ENCODE peak calls at places on chromosomes 4 and X, in five cellular contexts. One of them, this sample, is unnamed.

GRCh38 chr4:33649015-33649414 is 2595.3 kb downstream of the ARAP2 start:
- DNase-seq in GM12878: no peak
- DNase-seq in H1: no peak
- DNase-seq in K562: no peak
- DNase-seq in HCT116: peak
- DNase-seq in this sample: peak

GRCh38 chr4:41177016-41177415 is 37.3 kb downstream of the APBB2 start:
- DNase-seq in H1: no peak
- DNase-seq in HCT116: no peak
- DNase-seq in K562: no peak
- DNase-seq in GM12878: no peak
- DNase-seq in this sample: peak

GRCh38 chr4:185587444-185588161 is 52.3 kb upstream of the PDLIM3 start:
- DNase-seq in HCT116: no peak
- DNase-seq in GM12878: peak
- DNase-seq in H1: no peak
- DNase-seq in K562: no peak
- DNase-seq in this sample: no peak

GRCh38 chrX:137032841-137033773 is 688 bp downstream of the GPR101 start:
- DNase-seq in K562: no peak
- DNase-seq in H1: no peak
- DNase-seq in GM12878: no peak
- DNase-seq in HCT116: no peak
- DNase-seq in this sample: no peak

GRCh38 chr4:30616943-30617646 is 103.1 kb upstream of the PCDH7 start:
- DNase-seq in GM12878: no peak
- DNase-seq in H1: no peak
- DNase-seq in K562: no peak
- DNase-seq in HCT116: no peak
- DNase-seq in this sample: no peak

GRCh38 chr4:82422616-82423015 is 7.6 kb downstream of the HNRNPDL start:
- DNase-seq in K562: no peak
- DNase-seq in HCT116: no peak
- DNase-seq in H1: no peak
- DNase-seq in GM12878: no peak
- DNase-seq in this sample: no peak

GRCh38 chr4:25760518-25761157 is 102.2 kb downstream of the SEL1L3 start:
- DNase-seq in H1: no peak
- DNase-seq in HCT116: no peak
- DNase-seq in K562: no peak
- DNase-seq in GM12878: no peak
- DNase-seq in this sample: no peak

GRCh38 chrX:15194136-15194535 is 75.7 kb downstream of the ASB9 start:
- DNase-seq in GM12878: no peak
- DNase-seq in HCT116: no peak
- DNase-seq in K562: no peak
- DNase-seq in H1: no peak
- DNase-seq in this sample: no peak

GRCh38 chrX:113947548-113947947 is 636.3 kb upstream of the HTR2C start:
- DNase-seq in HCT116: peak
- DNase-seq in K562: peak
- DNase-seq in GM12878: no peak
- DNase-seq in H1: no peak
- DNase-seq in this sample: peak

GRCh38 chrX:47497274-47497673 is 14.3 kb upstream of the ZNF41 start:
- DNase-seq in H1: no peak
- DNase-seq in GM12878: no peak
- DNase-seq in K562: no peak
- DNase-seq in HCT116: no peak
- DNase-seq in this sample: peak

GRCh38 chrX:133776072-133776471 is 209.3 kb downstream of the GPC3 start:
- DNase-seq in H1: peak
- DNase-seq in HCT116: no peak
- DNase-seq in GM12878: no peak
- DNase-seq in K562: peak
- DNase-seq in this sample: no peak

GRCh38 chr4:84985952-84986351 is 19.5 kb upstream of the WDFY3 start:
- DNase-seq in K562: no peak
- DNase-seq in HCT116: peak
- DNase-seq in H1: no peak
- DNase-seq in GM12878: no peak
- DNase-seq in this sample: no peak

GRCh38 chr4:150126201-150126879 is 48.1 kb downstream of the DCLK2 start:
- DNase-seq in K562: no peak
- DNase-seq in HCT116: no peak
- DNase-seq in H1: no peak
- DNase-seq in GM12878: no peak
- DNase-seq in this sample: no peak

GRCh38 chrX:50838820-50839600 is 25.0 kb upstream of the SHROOM4 start:
- DNase-seq in HCT116: no peak
- DNase-seq in GM12878: no peak
- DNase-seq in H1: no peak
- DNase-seq in K562: no peak
- DNase-seq in this sample: no peak

GRCh38 chr4:113146876-113147358 is 97.5 kb downstream of the ANK2 start:
- DNase-seq in K562: no peak
- DNase-seq in H1: no peak
- DNase-seq in HCT116: no peak
- DNase-seq in GM12878: peak
- DNase-seq in this sample: no peak

GRCh38 chrX:3346436-3347329 is at the start of gene MXRA5:
- DNase-seq in GM12878: no peak
- DNase-seq in H1: no peak
- DNase-seq in HCT116: no peak
- DNase-seq in K562: no peak
- DNase-seq in this sample: peak

GRCh38 chr4:14883166-14883565 is 119.1 kb upstream of the CPEB2 start:
- DNase-seq in K562: no peak
- DNase-seq in GM12878: no peak
- DNase-seq in HCT116: no peak
- DNase-seq in H1: no peak
- DNase-seq in this sample: no peak

GRCh38 chr4:151251922-151252321 is 25.0 kb upstream of the PRSS48 start:
- DNase-seq in H1: no peak
- DNase-seq in HCT116: no peak
- DNase-seq in GM12878: no peak
- DNase-seq in K562: no peak
- DNase-seq in this sample: no peak

GRCh38 chrX:39950035-39950688 is 147.6 kb downstream of the BCOR start:
- DNase-seq in GM12878: no peak
- DNase-seq in K562: peak
- DNase-seq in H1: no peak
- DNase-seq in HCT116: no peak
- DNase-seq in this sample: peak

GRCh38 chr4:158826882-158827281 is 58.1 kb downstream of the FNIP2 start:
- DNase-seq in HCT116: no peak
- DNase-seq in K562: no peak
- DNase-seq in H1: no peak
- DNase-seq in GM12878: no peak
- DNase-seq in this sample: peak

GRCh38 chrX:8190341-8190830 is 19.3 kb upstream of the VCX2 start:
- DNase-seq in GM12878: no peak
- DNase-seq in H1: no peak
- DNase-seq in K562: no peak
- DNase-seq in HCT116: no peak
- DNase-seq in this sample: no peak

GRCh38 chr4:7251321-7251720 is 59.0 kb downstream of the SORCS2 start:
- DNase-seq in K562: no peak
- DNase-seq in HCT116: no peak
- DNase-seq in H1: no peak
- DNase-seq in GM12878: no peak
- DNase-seq in this sample: no peak

GRCh38 chrX:84956304-84956703 is 47.4 kb upstream of the APOOL start:
- DNase-seq in K562: no peak
- DNase-seq in HCT116: no peak
- DNase-seq in H1: no peak
- DNase-seq in GM12878: no peak
- DNase-seq in this sample: no peak

GRCh38 chr4:105198541-105198940 is 51.9 kb downstream of the TET2 start:
- DNase-seq in GM12878: no peak
- DNase-seq in HCT116: no peak
- DNase-seq in K562: no peak
- DNase-seq in H1: no peak
- DNase-seq in this sample: no peak

DNA sequence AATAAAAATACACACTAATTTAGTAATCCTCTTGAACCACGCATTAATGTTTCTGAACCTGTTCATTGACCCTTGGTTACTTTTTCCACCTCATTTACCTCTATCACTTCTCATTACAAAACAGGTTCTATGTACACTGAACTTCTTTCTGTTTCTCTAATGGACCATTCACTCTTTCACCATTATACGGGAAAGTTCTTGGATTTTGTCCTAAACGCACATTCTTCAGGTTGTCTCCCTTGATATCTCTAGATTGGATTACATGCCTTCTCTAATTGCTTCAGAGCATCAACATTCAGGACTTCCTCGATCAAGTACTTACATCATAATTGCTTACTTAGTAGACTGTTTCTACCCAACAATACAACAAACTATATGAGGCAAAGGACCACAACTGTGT is 359.4 kb upstream of the FSTL5 start:
- DNase-seq in K562: no peak
- DNase-seq in GM12878: no peak
- DNase-seq in HCT116: no peak
- DNase-seq in H1: no peak
- DNase-seq in this sample: no peak
- TF ChIP-seq JUND in K562: no peak
- TF ChIP-seq JUND in GM12878: no peak
- TF ChIP-seq JUND in HCT116: no peak
- TF ChIP-seq JUND in H1: no peak
- TF ChIP-seq JUND in this sample: no peak

DNA sequence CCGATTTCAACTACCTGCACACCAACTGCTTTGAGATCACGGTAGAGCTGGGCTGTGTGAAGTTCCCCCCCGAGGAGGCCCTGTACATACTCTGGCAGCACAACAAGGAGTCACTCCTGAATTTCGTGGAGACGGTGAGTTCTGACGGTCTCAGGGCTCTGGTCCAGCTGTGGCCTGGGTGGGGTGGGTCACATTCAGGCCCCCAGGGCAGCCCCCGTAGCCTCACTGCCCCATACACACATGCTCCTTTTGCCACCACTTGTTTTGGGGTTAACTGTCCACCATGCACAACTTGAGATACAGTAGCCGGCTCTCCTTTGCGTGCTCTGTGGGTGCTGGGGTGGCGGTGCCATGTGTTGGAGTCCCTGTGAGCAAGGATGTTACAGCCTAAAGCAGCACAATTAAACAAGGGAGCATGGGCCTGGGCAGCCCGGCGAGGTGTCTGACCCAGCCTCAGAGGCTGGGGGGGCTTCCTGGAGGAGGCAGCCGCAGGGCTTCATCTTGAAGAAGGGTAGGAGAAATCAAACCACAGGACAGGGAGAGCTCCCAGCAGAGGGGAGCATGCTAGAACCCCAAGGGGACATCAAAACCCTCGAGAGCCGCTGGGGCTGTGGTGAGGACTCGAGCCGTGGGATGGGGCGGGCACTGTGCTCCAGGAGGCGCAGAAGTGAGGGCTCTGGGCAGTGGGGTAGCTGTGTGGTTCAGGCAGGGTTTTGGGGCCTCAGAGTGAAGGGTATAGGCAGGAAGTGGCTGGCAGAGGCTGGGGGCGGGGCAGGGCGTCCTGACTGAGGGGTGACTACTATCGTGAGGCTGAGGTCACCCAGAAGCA is 22.0 kb downstream of the CPZ start:
- DNase-seq in H1: no peak
- DNase-seq in K562: no peak
- DNase-seq in HCT116: no peak
- DNase-seq in GM12878: no peak
- DNase-seq in this sample: no peak
- TF ChIP-seq JUND in H1: no peak
- TF ChIP-seq JUND in K562: no peak
- TF ChIP-seq JUND in HCT116: no peak
- TF ChIP-seq JUND in GM12878: no peak
- TF ChIP-seq JUND in this sample: no peak

GRCh38 chr4:24470681-24471622 is 113.4 kb downstream of the DHX15 start:
- DNase-seq in H1: no peak
- DNase-seq in HCT116: no peak
- DNase-seq in GM12878: no peak
- DNase-seq in K562: no peak
- DNase-seq in this sample: peak
- TF ChIP-seq JUND in H1: no peak
- TF ChIP-seq JUND in HCT116: no peak
- TF ChIP-seq JUND in GM12878: no peak
- TF ChIP-seq JUND in K562: no peak
- TF ChIP-seq JUND in this sample: no peak

GRCh38 chr4:71404049-71404448 is 65.2 kb downstream of the SLC4A4 start:
- DNase-seq in H1: no peak
- DNase-seq in GM12878: no peak
- DNase-seq in K562: no peak
- DNase-seq in HCT116: no peak
- DNase-seq in this sample: no peak

GRCh38 chr4:71400788-71401187 is 62.0 kb downstream of the SLC4A4 start:
- DNase-seq in HCT116: no peak
- DNase-seq in K562: no peak
- DNase-seq in GM12878: no peak
- DNase-seq in H1: no peak
- DNase-seq in this sample: no peak

GRCh38 chr4:71411976-71412375 is 73.2 kb downstream of the SLC4A4 start:
- DNase-seq in HCT116: no peak
- DNase-seq in GM12878: no peak
- DNase-seq in K562: no peak
- DNase-seq in H1: no peak
- DNase-seq in this sample: no peak

GRCh38 chr4:71406459-71406963 is 67.7 kb downstream of the SLC4A4 start:
- DNase-seq in H1: no peak
- DNase-seq in K562: peak
- DNase-seq in GM12878: no peak
- DNase-seq in HCT116: no peak
- DNase-seq in this sample: no peak
- TF ChIP-seq JUND in H1: no peak
- TF ChIP-seq JUND in K562: peak
- TF ChIP-seq JUND in GM12878: no peak
- TF ChIP-seq JUND in HCT116: no peak
- TF ChIP-seq JUND in this sample: no peak

GRCh38 chrX:153351981-153352380 is 18.0 kb downstream of the ZNF275 start:
- DNase-seq in K562: no peak
- DNase-seq in GM12878: no peak
- DNase-seq in HCT116: no peak
- DNase-seq in H1: no peak
- DNase-seq in this sample: no peak

GRCh38 chrX:153352858-153353257 is 18.9 kb downstream of the ZNF275 start:
- DNase-seq in HCT116: no peak
- DNase-seq in H1: no peak
- DNase-seq in K562: no peak
- DNase-seq in GM12878: no peak
- DNase-seq in this sample: no peak

GRCh38 chrX:153348421-153348820 is 14.5 kb downstream of the ZNF275 start:
- DNase-seq in GM12878: no peak
- DNase-seq in H1: no peak
- DNase-seq in HCT116: no peak
- DNase-seq in K562: no peak
- DNase-seq in this sample: no peak

GRCh38 chrX:153347530-153347929 is 13.6 kb downstream of the ZNF275 start:
- DNase-seq in HCT116: no peak
- DNase-seq in K562: no peak
- DNase-seq in GM12878: no peak
- DNase-seq in H1: no peak
- DNase-seq in this sample: no peak

GRCh38 chrX:153349952-153350351 is 16.0 kb downstream of the ZNF275 start:
- DNase-seq in H1: no peak
- DNase-seq in HCT116: no peak
- DNase-seq in GM12878: no peak
- DNase-seq in K562: no peak
- DNase-seq in this sample: no peak
- TF ChIP-seq JUND in H1: no peak
- TF ChIP-seq JUND in HCT116: no peak
- TF ChIP-seq JUND in GM12878: no peak
- TF ChIP-seq JUND in K562: no peak
- TF ChIP-seq JUND in this sample: no peak

GRCh38 chr4:89216422-89216821 is 91.2 kb downstream of the GPRIN3 start:
- DNase-seq in GM12878: no peak
- DNase-seq in HCT116: no peak
- DNase-seq in K562: no peak
- DNase-seq in H1: no peak
- DNase-seq in this sample: no peak
- TF ChIP-seq JUND in GM12878: no peak
- TF ChIP-seq JUND in HCT116: no peak
- TF ChIP-seq JUND in K562: no peak
- TF ChIP-seq JUND in H1: no peak
- TF ChIP-seq JUND in this sample: no peak